ENCODE peak calls at places on chromosomes 2 and 18, in eight cellular contexts. C is AML-193, X is GM06990, E is AG08396, O is cardiac septum, N is hypothalamus, M is lower lobe of right lung, Y is iPS-NIHi11. J is an unnamed sample.

GRCh38 chr2:41913311-41913710 is 134.5 kb upstream of the PKDCC start:
- DNase-seq in C (no peak), X (no peak), E (no peak), O (no peak), N (no peak), M (no peak), Y (no peak), J (no peak)

GRCh38 chr2:200862532-200863000 is 1.9 kb downstream of the CLK1 start:
- DNase-seq in C (no peak), X (no peak), E (peak; percentile 32), O (no peak), N (no peak), M (no peak), Y (no peak), J (peak; percentile 62)

GRCh38 chr2:237726401-237726830 is 72.2 kb upstream of the RBM44 start:
- DNase-seq in C (no peak), X (no peak), E (no peak), O (peak; percentile 49), N (no peak), M (no peak), Y (no peak), J (no peak)

GRCh38 chr2:190847504-190848201 is 33.0 kb upstream of the GLS start:
- DNase-seq in C (no peak), X (no peak), E (no peak), O (no peak), N (no peak), M (no peak), Y (no peak), J (no peak)

GRCh38 chr18:53004798-53005197 is 664.8 kb downstream of the DCC start:
- DNase-seq in C (no peak), X (no peak), E (no peak), O (no peak), N (no peak), M (no peak), Y (peak; percentile 21), J (no peak)

GRCh38 chr2:26715528-26716270 is 23.2 kb downstream of the KCNK3 start:
- DNase-seq in C (no peak), X (no peak), E (no peak), O (no peak), N (no peak), M (no peak), Y (no peak), J (no peak)

GRCh38 chr2:202918860-202919259 is 6.8 kb downstream of the CARF start:
- DNase-seq in C (no peak), X (no peak), E (no peak), O (no peak), N (no peak), M (no peak), Y (no peak), J (no peak)

GRCh38 chr2:23532311-23533013 is 147.5 kb downstream of the KLHL29 start:
- DNase-seq in C (no peak), X (peak; percentile 38), E (no peak), O (no peak), N (peak; percentile 20), M (no peak), Y (no peak), J (no peak)

GRCh38 chr18:48230459-48231113 is 178.6 kb downstream of the ZBTB7C start:
- DNase-seq in C (peak; percentile 76), X (no peak), E (peak; percentile 58), O (no peak), N (peak; percentile 34), M (peak; percentile 79), Y (peak; percentile 83), J (peak; percentile 78)

GRCh38 chr2:196253115-196253484 is 81.7 kb upstream of the STK17B start:
- DNase-seq in C (no peak), X (no peak), E (no peak), O (no peak), N (no peak), M (no peak), Y (no peak), J (no peak)

GRCh38 chr18:10139783-10140410 is 226.1 kb downstream of the VAPA start:
- DNase-seq in C (no peak), X (no peak), E (peak; percentile 47), O (no peak), N (no peak), M (no peak), Y (no peak), J (peak; percentile 11)

GRCh38 chr2:45923701-45924100 is 272.2 kb downstream of the PRKCE start:
- DNase-seq in C (no peak), X (no peak), E (no peak), O (no peak), N (no peak), M (no peak), Y (no peak), J (no peak)

GRCh38 chr2:26002617-26003310 is 20.5 kb upstream of the KIF3C start:
- DNase-seq in C (peak; percentile 37), X (no peak), E (no peak), O (peak; percentile 80), N (peak; percentile 32), M (peak; percentile 62), Y (no peak), J (no peak)

GRCh38 chr18:79395761-79396404 is at the start of gene NFATC1:
- DNase-seq in C (no peak), X (no peak), E (peak; percentile 82), O (peak; percentile 90), N (peak; percentile 31), M (peak; percentile 80), Y (peak; percentile 81), J (no peak)

GRCh38 chr2:179550214-179550613 is 285.6 kb upstream of the SESTD1 start:
- DNase-seq in C (no peak), X (no peak), E (no peak), O (no peak), N (no peak), M (no peak), Y (peak; percentile 50), J (no peak)

GRCh38 chr2:63192169-63192888 is 141.7 kb downstream of the OTX1 start:
- DNase-seq in C (no peak), X (no peak), E (no peak), O (no peak), N (no peak), M (no peak), Y (no peak), J (no peak)

GRCh38 chr2:230886641-230887040 is 21.9 kb downstream of the ITM2C start:
- DNase-seq in C (no peak), X (no peak), E (no peak), O (no peak), N (no peak), M (peak; percentile 32), Y (peak; percentile 57), J (no peak)

GRCh38 chr2:3597567-3597966 is 2.7 kb downstream of the COLEC11 start:
- DNase-seq in C (no peak), X (no peak), E (no peak), O (no peak), N (no peak), M (no peak), Y (no peak), J (no peak)

GRCh38 chr2:168466834-168467565 is 10.9 kb downstream of the CERS6 start:
- DNase-seq in C (no peak), X (no peak), E (no peak), O (no peak), N (no peak), M (no peak), Y (no peak), J (peak; percentile 44)

GRCh38 chr2:152518656-152519580 is 183.9 kb downstream of the FMNL2 start:
- DNase-seq in C (no peak), X (no peak), E (no peak), O (no peak), N (no peak), M (no peak), Y (no peak), J (no peak)

GRCh38 chr18:77187201-77187600 is 54.6 kb upstream of the MBP start:
- DNase-seq in C (no peak), X (no peak), E (no peak), O (no peak), N (no peak), M (no peak), Y (no peak), J (no peak)

GRCh38 chr2:70202236-70202806 is 11.5 kb upstream of the C2orf42 start:
- DNase-seq in C (no peak), X (no peak), E (no peak), O (no peak), N (no peak), M (no peak), Y (no peak), J (no peak)

GRCh38 chr2:207763308-207763707 is 6.4 kb downstream of the FZD5 start:
- DNase-seq in C (no peak), X (no peak), E (no peak), O (no peak), N (no peak), M (no peak), Y (no peak), J (no peak)

GRCh38 chr18:40208951-40209350 is 1746.1 kb upstream of the PIK3C3 start:
- DNase-seq in C (peak; percentile 18), X (no peak), E (no peak), O (no peak), N (no peak), M (no peak), Y (no peak), J (peak; percentile 9)

GRCh38 chr18:45608400-45608799 is 6.9 kb upstream of the SLC14A2 start:
- DNase-seq in C (no peak), X (no peak), E (no peak), O (no peak), N (no peak), M (no peak), Y (no peak), J (no peak)

GRCh38 chr2:232927793-232928563 is 57.9 kb downstream of the SNORC start:
- DNase-seq in C (no peak), X (no peak), E (peak; percentile 38), O (no peak), N (peak; percentile 8), M (no peak), Y (peak; percentile 87), J (no peak)

GRCh38 chr2:108823286-108823685 is 36.7 kb downstream of the CCDC138 start:
- DNase-seq in C (no peak), X (no peak), E (no peak), O (no peak), N (no peak), M (no peak), Y (no peak), J (no peak)

GRCh38 chr2:221501210-221501882 is 70.8 kb downstream of the EPHA4 start:
- DNase-seq in C (no peak), X (no peak), E (peak; percentile 42), O (no peak), N (no peak), M (no peak), Y (no peak), J (no peak)

GRCh38 chr2:224126001-224126400 is 86.9 kb upstream of the SERPINE2 start:
- DNase-seq in C (no peak), X (no peak), E (no peak), O (no peak), N (no peak), M (no peak), Y (peak; percentile 44), J (no peak)

GRCh38 chr2:8676191-8676914 is 5.5 kb upstream of the ID2 start:
- DNase-seq in C (no peak), X (peak; percentile 22), E (peak; percentile 88), O (peak; percentile 94), N (peak; percentile 87), M (peak; percentile 85), Y (no peak), J (no peak)

GRCh38 chr2:223210489-223210888 is 158.5 kb downstream of the KCNE4 start:
- DNase-seq in C (no peak), X (no peak), E (no peak), O (no peak), N (no peak), M (no peak), Y (no peak), J (no peak)

GRCh38 chr18:57294547-57294946 is 57.8 kb upstream of the ST8SIA3 start:
- DNase-seq in C (no peak), X (no peak), E (no peak), O (no peak), N (no peak), M (no peak), Y (no peak), J (no peak)

GRCh38 chr2:177604291-177605065 is 211.9 kb downstream of the AGPS start:
- DNase-seq in C (peak; percentile 28), X (no peak), E (peak; percentile 39), O (no peak), N (peak; percentile 9), M (no peak), Y (peak; percentile 74), J (peak; percentile 72)

GRCh38 chr18:22300665-22301636 is 116.8 kb downstream of the CTAGE1 start:
- DNase-seq in C (no peak), X (no peak), E (no peak), O (no peak), N (no peak), M (no peak), Y (no peak), J (peak; percentile 50)

J was measured in NB4.